ENCODE peak calls at places on chromosome 13, in four cellular contexts. G is uterus, F is hepatocyte, Y is GM23248. I is an unnamed sample. For H3K9me3, the result is how much of the 10 kb centered on the place peaks cover.

GRCh38 chr13:95641961-95642621 is 2.4 kb downstream of the DZIP1 start:
- DNase-seq in G (peak), F (peak), Y (peak), I (peak)

GRCh38 chr13:100495455-100495854 is 93.1 kb downstream of the GGACT start:
- DNase-seq in G (no peak), F (no peak), Y (no peak), I (no peak)

GRCh38 chr13:103299079-103299478 is 232.9 kb upstream of the SLC10A2 start:
- DNase-seq in G (no peak), F (peak), Y (no peak), I (no peak)

GRCh38 chr13:98524391-98524790 is 52.5 kb downstream of the STK24 start:
- DNase-seq in G (no peak), F (no peak), Y (no peak), I (no peak)

GRCh38 chr13:94412870-94413269 is 66.6 kb downstream of the DCT start:
- DNase-seq in G (no peak), F (no peak), Y (no peak), I (no peak)

GRCh38 chr13:45989607-45990006 is 62.9 kb downstream of the ZC3H13 start:
- DNase-seq in G (no peak), F (no peak), Y (peak), I (no peak)

GRCh38 chr13:51475727-51476521 is 23.1 kb upstream of the INTS6 start:
- DNase-seq in G (no peak), F (no peak), Y (peak), I (no peak)

GRCh38 chr13:21227917-21228316 is 51.5 kb downstream of the MRPL57 start:
- DNase-seq in G (no peak), F (no peak), Y (no peak), I (no peak)

GRCh38 chr13:25738342-25738771 is 313.5 kb downstream of the SHISA2 start:
- DNase-seq in G (no peak), F (peak), Y (peak), I (peak)

GRCh38 chr13:42114912-42115311 is 66.5 kb downstream of the DGKH start:
- DNase-seq in G (no peak), F (no peak), Y (no peak), I (no peak)

GRCh38 chr13:110034031-110034430 is 247.6 kb upstream of the IRS2 start:
- DNase-seq in G (no peak), F (no peak), Y (no peak), I (no peak)

GRCh38 chr13:35987572-35988513 is 143.3 kb downstream of the DCLK1 start:
- DNase-seq in G (no peak), F (no peak), Y (no peak), I (no peak)

GRCh38 chr13:51449018-51449417 is 3.8 kb downstream of the INTS6 start:
- DNase-seq in G (no peak), F (no peak), Y (no peak), I (no peak)

GRCh38 chr13:38819596-38819995 is 132.7 kb downstream of the FREM2 start:
- DNase-seq in G (no peak), F (no peak), Y (no peak), I (no peak)

GRCh38 chr13:51000576-51001260 is 91.1 kb downstream of the RNASEH2B start:
- DNase-seq in G (peak), F (no peak), Y (peak), I (peak)

GRCh38 chr13:37446503-37446902 is 152.1 kb downstream of the POSTN start:
- DNase-seq in G (no peak), F (peak), Y (peak), I (no peak)

GRCh38 chr13:74134777-74135305 is 637 bp upstream of the KLF12 start:
- DNase-seq in G (peak), F (peak), Y (peak), I (peak)

GRCh38 chr13:20815469-20815868 is 41.7 kb upstream of the EEF1AKMT1 start:
- DNase-seq in G (no peak), F (no peak), Y (peak), I (no peak)

GRCh38 chr13:47211106-47211505 is 314.3 kb upstream of the HTR2A start:
- DNase-seq in G (no peak), F (no peak), Y (peak), I (no peak)

GRCh38 chr13:50386527-50387123 is 371.4 kb downstream of the KCNRG start:
- DNase-seq in G (peak), F (peak), Y (peak), I (peak)

GRCh38 chr13:101614491-101614890 is 162.0 kb downstream of the ITGBL1 start:
- DNase-seq in G (no peak), F (no peak), Y (no peak), I (no peak)

GRCh38 chr13:101626925-101627555 is 174.6 kb downstream of the ITGBL1 start:
- DNase-seq in G (no peak), F (no peak), Y (peak), I (peak)

GRCh38 chr13:65889368-65889767 is 1340.8 kb downstream of the PCDH9 start:
- DNase-seq in G (no peak), F (no peak), Y (no peak), I (no peak)

GRCh38 chr13:107846642-107847041 is 368.7 kb downstream of the LIG4 start:
- DNase-seq in G (no peak), F (no peak), Y (no peak), I (no peak)

GRCh38 chr13:98886587-98886986 is 91.3 kb downstream of the DOCK9 start:
- DNase-seq in G (no peak), F (no peak), Y (no peak), I (no peak)

GRCh38 chr13:76161143-76161542 is 525.0 kb downstream of the LMO7 start:
- DNase-seq in G (no peak), F (no peak), Y (no peak), I (no peak)

GRCh38 chr13:112743451-112744305 is 53.8 kb downstream of the ATP11A start:
- DNase-seq in G (no peak), F (no peak), Y (no peak), I (no peak)

GRCh38 chr13:43411741-43412140 is 375.0 kb downstream of the ENOX1 start:
- DNase-seq in G (peak), F (no peak), Y (no peak), I (no peak)

GRCh38 chr13:20049558-20050473 is 91.3 kb downstream of the ZMYM2 start:
- DNase-seq in G (no peak), F (no peak), Y (no peak), I (no peak)

GRCh38 chr13:110528371-110528770 is 33.2 kb downstream of the RAB20 start:
- DNase-seq in G (no peak), F (peak), Y (no peak), I (no peak)

GRCh38 chr13:73849292-73849691 is 284.9 kb downstream of the KLF12 start:
- DNase-seq in G (no peak), F (peak), Y (peak), I (peak)

GRCh38 chr13:36915891-36916640 is 4.0 kb downstream of the SMAD9 start:
- DNase-seq in G (no peak), F (no peak), Y (no peak), I (no peak)

GRCh38 chr13:96044238-96044637 is 9.0 kb downstream of the UGGT2 start:
- DNase-seq in G (no peak), F (no peak), Y (no peak), I (no peak)

DNA sequence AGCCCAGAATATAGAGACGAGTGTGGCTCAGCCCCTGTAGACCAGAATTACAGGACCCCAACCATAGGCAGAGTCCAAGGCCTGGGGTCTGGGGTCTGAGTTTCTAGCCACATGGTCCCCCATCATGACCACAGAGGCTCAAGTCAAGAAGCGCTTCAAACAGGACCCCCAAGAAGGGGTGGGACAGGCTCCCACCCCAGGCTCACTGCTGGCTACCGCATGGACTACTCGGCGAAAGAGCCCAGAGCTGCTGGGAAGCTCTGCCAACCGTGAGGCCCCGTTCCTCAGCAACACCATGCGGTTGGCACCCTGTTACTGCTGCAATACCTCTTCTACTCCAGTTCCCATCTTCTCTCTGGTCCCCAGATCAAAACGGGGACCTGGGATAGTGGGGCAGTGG is 254.8 kb downstream of the TEX29 start:
- DNase-seq in G (no peak), F (no peak), Y (no peak), I (no peak)
- H3K9me3 ChIP-seq in G (under half), F (under half), Y (under half), I (under half)

DNA sequence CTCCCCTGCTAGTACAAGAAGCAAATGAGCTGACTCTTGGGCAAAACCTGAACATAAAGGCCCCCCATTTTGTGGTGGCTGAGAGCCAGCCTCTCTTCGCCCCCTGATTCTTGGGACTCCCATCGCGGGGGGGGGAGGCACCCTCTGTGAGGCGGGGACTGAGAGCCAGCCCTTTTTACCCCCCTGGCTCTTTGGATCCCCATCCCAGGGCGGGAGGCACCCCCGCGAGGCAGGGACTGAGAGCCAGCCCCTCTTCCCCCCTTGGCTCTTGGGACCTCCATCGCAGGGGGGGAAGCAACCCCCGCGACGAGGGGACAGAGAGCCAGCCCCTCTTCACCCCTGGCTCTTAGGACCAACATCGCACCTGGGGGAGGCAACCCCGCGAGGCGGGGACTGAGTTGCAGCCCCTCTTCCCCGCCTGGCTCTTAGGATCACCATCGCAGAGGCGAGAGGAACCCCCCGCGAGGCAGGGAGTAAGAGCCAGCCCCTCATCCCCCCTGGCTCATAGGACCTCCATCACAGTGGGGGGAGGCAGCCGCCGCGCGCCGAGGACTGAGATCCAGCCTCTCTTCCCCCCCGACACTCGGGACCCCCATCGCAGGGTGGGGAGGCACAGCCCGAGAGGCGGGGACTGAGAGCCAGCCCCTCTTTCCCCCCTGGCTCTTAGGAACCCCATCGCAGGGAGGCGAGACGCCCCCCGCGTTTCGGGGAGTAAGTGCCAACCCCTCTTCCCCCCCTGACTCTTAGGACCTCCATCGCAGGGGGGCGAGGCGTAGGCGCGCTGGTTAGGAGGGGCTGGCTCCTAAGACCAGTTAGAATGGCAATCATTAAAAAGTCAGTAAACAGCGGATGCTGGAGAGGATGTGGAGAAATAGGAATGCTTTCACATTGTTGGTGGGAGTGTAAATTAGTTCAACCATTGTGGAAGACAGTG is 2428.4 kb upstream of the PCDH20 start:
- DNase-seq in G (no peak), F (no peak), Y (no peak), I (no peak)
- H3K9me3 ChIP-seq in G (under half), F (under half), Y (under half), I (under half)

DNA sequence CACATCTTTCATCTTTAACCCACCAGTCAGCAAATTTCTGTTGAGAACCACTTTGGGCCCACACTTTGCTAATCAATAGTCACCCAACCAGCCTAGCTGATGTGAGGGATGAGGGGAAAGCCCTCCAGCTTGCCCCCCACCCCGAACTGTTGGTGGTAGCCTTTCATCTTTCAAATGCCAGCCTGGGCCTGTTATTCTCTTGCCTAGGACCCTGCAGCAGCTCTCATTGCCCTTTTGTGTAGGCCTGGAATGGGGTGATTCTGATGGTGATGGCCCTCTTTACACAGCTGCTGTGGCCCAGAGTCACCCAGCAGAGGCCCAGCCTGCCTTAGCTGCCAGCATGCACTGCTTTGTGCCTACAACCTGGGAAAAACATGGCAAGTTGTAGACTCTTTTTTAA is 294.5 kb downstream of the SLC7A1 start:
- DNase-seq in G (no peak), F (no peak), Y (no peak), I (no peak)
- H3K9me3 ChIP-seq in G (under half), F (under half), Y (under half), I (under half)

DNA sequence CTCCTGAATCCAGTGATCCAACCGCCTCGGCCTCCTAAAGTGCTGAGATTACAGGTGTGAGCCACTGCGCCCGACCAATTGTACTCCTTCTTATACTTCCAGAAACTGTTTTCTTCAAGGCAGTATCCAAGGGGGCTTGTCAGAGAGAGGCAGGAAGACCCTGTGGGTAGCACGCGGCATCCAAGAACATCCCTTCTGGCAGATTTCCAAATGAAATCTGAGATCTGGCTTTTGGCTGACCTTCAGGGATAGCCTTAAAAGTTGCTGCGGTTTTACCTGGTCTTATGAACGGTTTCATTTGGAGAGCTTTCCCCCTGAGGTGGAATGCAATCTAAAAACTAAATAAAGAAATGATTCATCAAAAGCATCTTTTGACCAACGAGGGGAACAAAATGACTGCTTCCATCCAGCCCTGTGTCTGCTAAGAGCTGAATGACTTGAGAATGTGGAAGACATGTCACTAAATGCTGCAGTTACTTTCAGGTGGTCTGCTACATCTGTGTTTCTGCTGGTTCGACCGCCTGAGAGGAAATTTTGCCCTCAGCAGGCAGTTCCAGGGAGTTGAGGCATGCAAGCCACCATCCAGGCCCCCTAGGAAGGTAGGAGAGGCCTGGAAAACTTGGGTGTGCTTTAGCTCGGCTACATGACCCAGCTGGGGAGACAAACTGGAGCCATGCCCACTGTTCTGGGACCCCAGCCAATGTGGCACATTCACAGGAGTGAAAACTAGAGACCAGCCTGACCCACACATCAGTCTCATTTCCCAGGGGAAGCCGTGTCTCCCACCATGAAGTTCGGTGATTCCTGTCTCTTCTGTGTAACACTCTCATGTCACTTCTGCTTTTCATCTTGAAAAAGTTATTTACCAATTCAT is 175.1 kb upstream of the KL start:
- DNase-seq in G (no peak), F (no peak), Y (no peak), I (peak)
- H3K9me3 ChIP-seq in G (under half), F (under half), Y (under half), I (under half)

GRCh38 chr13:40220299-40220935 is 446.0 kb downstream of the FOXO1 start:
- DNase-seq in G (no peak), F (no peak), Y (peak), I (no peak)
- H3K9me3 ChIP-seq in G (under half), F (under half), Y (under half), I (under half)

GRCh38 chr13:53338760-53339159 is 310.1 kb downstream of the OLFM4 start:
- DNase-seq in G (no peak), F (no peak), Y (no peak), I (no peak)
- H3K9me3 ChIP-seq in G (under half), F (under half), Y (under half), I (under half)

DNA sequence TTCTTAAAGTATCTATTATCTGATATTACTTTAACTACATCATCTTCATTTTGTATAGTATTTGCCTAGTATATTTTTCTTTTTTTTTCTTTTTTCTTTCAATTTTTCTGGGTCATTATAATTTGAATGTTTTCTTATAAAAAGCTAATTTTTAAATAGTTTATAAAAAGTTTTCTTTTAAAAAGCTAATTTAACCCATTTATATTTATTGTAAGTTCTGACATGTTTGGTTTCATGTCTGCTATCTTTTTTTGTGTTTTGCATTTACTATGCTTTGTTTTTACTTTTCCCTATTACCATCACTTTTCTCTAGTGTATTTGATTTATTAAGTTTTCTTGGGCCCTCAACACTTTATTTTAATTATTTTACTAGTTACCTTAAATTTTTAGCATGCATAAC is 22.6 kb upstream of the RCBTB2 start:
- DNase-seq in G (no peak), F (no peak), Y (no peak), I (no peak)
- H3K9me3 ChIP-seq in G (under half), F (under half), Y (under half), I (under half)

GRCh38 chr13:22369840-22370239 is 699.0 kb downstream of the FGF9 start:
- DNase-seq in G (no peak), F (no peak), Y (no peak), I (no peak)
- H3K9me3 ChIP-seq in G (under half), F (under half), Y (under half), I (under half)